ENCODE peak calls at places on chromosome 10, in ten cellular contexts. C is mesothelial cell of epicardium; E is RWPE1; J is upper lobe of right lung; S is Caki2; M is lung; R is omental fat pad; G is stimulated activated CD4-positive, alpha-beta T cell treated with anti-CD3 and anti-CD28 coated beads, TNF-alpha, amount 100 ng/mL, for 1 hour; D is left cardiac atrium; K is mucosa of descending colon. L is an unnamed sample.

GRCh38 chr10:100723180-100723579 is 22.2 kb upstream of the PAX2 start:
- DNase-seq in C (no peak), E (no peak), J (no peak), S (no peak), M (no peak), R (no peak), G (no peak), D (no peak), K (no peak), L (no peak)

GRCh38 chr10:106338486-106338885 is 826.0 kb downstream of the SORCS1 start:
- DNase-seq in C (no peak), E (no peak), J (no peak), S (no peak), M (no peak), R (no peak), G (no peak), D (no peak), K (no peak), L (no peak)

GRCh38 chr10:33160151-33160550 is 174.3 kb downstream of the NRP1 start:
- DNase-seq in C (no peak), E (no peak), J (no peak), S (peak; percentile 53), M (no peak), R (no peak), G (no peak), D (no peak), K (no peak), L (no peak)

GRCh38 chr10:48574322-48574796 is 30.5 kb downstream of the ARHGAP22 start:
- DNase-seq in C (no peak), E (no peak), J (no peak), S (no peak), M (no peak), R (no peak), G (no peak), D (no peak), K (no peak), L (no peak)

GRCh38 chr10:46031648-46032532 is 1.5 kb upstream of the NCOA4 start:
- DNase-seq in C (no peak), E (no peak), J (no peak), S (no peak), M (no peak), R (no peak), G (no peak), D (no peak), K (no peak), L (no peak)

GRCh38 chr10:113469796-113470195 is 83.1 kb upstream of the HABP2 start:
- DNase-seq in C (no peak), E (no peak), J (no peak), S (no peak), M (no peak), R (no peak), G (no peak), D (no peak), K (no peak), L (no peak)

GRCh38 chr10:46234026-46234425 is 52.8 kb upstream of the ANTXRL start:
- DNase-seq in C (no peak), E (no peak), J (peak; percentile 49), S (no peak), M (no peak), R (no peak), G (no peak), D (no peak), K (no peak), L (peak; percentile 28)

GRCh38 chr10:125534515-125534914 is 148.4 kb downstream of the TEX36 start:
- DNase-seq in C (no peak), E (no peak), J (no peak), S (no peak), M (no peak), R (no peak), G (no peak), D (no peak), K (no peak), L (no peak)

GRCh38 chr10:112230325-112230988 is 46.9 kb upstream of the GPAM start:
- DNase-seq in C (no peak), E (no peak), J (no peak), S (no peak), M (no peak), R (no peak), G (no peak), D (no peak), K (no peak), L (no peak)

GRCh38 chr10:101358706-101359300 is 4.8 kb downstream of the BTRC start:
- DNase-seq in C (no peak), E (no peak), J (no peak), S (no peak), M (no peak), R (no peak), G (no peak), D (no peak), K (no peak), L (no peak)

GRCh38 chr10:90138844-90139243 is 437.5 kb downstream of the KIF20B start:
- DNase-seq in C (no peak), E (no peak), J (no peak), S (no peak), M (no peak), R (no peak), G (no peak), D (no peak), K (peak; percentile 36), L (no peak)

GRCh38 chr10:26792780-26793495 is 67.8 kb downstream of the ABI1 start:
- DNase-seq in C (no peak), E (no peak), J (no peak), S (no peak), M (no peak), R (no peak), G (no peak), D (no peak), K (no peak), L (no peak)

GRCh38 chr10:46537309-46537708 is 19.1 kb downstream of the GPRIN2 start:
- DNase-seq in C (no peak), E (no peak), J (no peak), S (no peak), M (no peak), R (no peak), G (no peak), D (peak; percentile 2), K (no peak), L (peak; percentile 2)

GRCh38 chr10:70576803-70577517 is 25.6 kb downstream of the PRF1 start:
- DNase-seq in C (no peak), E (no peak), J (no peak), S (no peak), M (no peak), R (no peak), G (no peak), D (no peak), K (no peak), L (no peak)

GRCh38 chr10:55214608-55215007 is 413.6 kb upstream of the PCDH15 start:
- DNase-seq in C (no peak), E (no peak), J (no peak), S (no peak), M (no peak), R (no peak), G (no peak), D (no peak), K (no peak), L (no peak)

GRCh38 chr10:5466451-5466996 is 32.8 kb downstream of the CALML5 start:
- DNase-seq in C (peak; percentile 70), E (peak; percentile 68), J (peak; percentile 84), S (no peak), M (peak; percentile 75), R (no peak), G (no peak), D (no peak), K (peak; percentile 85), L (peak; percentile 79)

GRCh38 chr10:96614515-96614914 is 27.7 kb upstream of the TM9SF3 start:
- DNase-seq in C (no peak), E (peak; percentile 88), J (no peak), S (peak; percentile 58), M (no peak), R (no peak), G (no peak), D (peak; percentile 39), K (peak; percentile 40), L (no peak)

GRCh38 chr10:95247881-95248583 is 42.8 kb downstream of the PDLIM1 start:
- DNase-seq in C (no peak), E (peak; percentile 77), J (no peak), S (no peak), M (peak; percentile 22), R (no peak), G (no peak), D (no peak), K (no peak), L (no peak)

GRCh38 chr10:20986049-20986448 is 88.9 kb upstream of the NEBL start:
- DNase-seq in C (no peak), E (no peak), J (no peak), S (no peak), M (no peak), R (no peak), G (no peak), D (no peak), K (peak; percentile 36), L (no peak)

GRCh38 chr10:29174389-29174788 is 114.5 kb upstream of the LYZL1 start:
- DNase-seq in C (no peak), E (no peak), J (no peak), S (peak; percentile 45), M (no peak), R (no peak), G (no peak), D (no peak), K (no peak), L (no peak)

GRCh38 chr10:866577-866941 is 64.9 kb downstream of the LARP4B start:
- DNase-seq in C (no peak), E (no peak), J (no peak), S (no peak), M (no peak), R (no peak), G (no peak), D (no peak), K (no peak), L (no peak)

L was measured in breast epithelium.